ENCODE peak calls at places on chromosomes 11 and 22, in six cellular contexts. S is T-helper 1 cell, B is COR-L47, E is foreskin fibroblast, A is transverse colon, N is kidney epithelial cell. M is an unnamed sample.

GRCh38 chr11:10285148-10285802 is 8.7 kb downstream of the SBF2 start:
- DNase-seq in S (no peak), B (no peak), E (no peak), A (no peak), N (no peak), M (no peak)

GRCh38 chr11:59802639-59803176 is 7.9 kb downstream of the MRPL16 start:
- DNase-seq in S (peak; percentile 61), B (peak; percentile 34), E (peak; percentile 41), A (no peak), N (no peak), M (peak; percentile 42)

GRCh38 chr22:20994128-20994901 is 7.6 kb downstream of the THAP7 start:
- DNase-seq in S (no peak), B (no peak), E (no peak), A (no peak), N (no peak), M (no peak)

GRCh38 chr11:122882189-122882808 is at the start of gene JHY:
- DNase-seq in S (no peak), B (no peak), E (no peak), A (no peak), N (no peak), M (no peak)

GRCh38 chr11:68541983-68542382 is 81.4 kb downstream of the PPP6R3 start:
- DNase-seq in S (no peak), B (no peak), E (no peak), A (no peak), N (no peak), M (no peak)

GRCh38 chr11:109644158-109644557 is 222.2 kb downstream of the C11orf87 start:
- DNase-seq in S (no peak), B (peak; percentile 94), E (no peak), A (no peak), N (no peak), M (peak; percentile 38)

GRCh38 chr11:126113515-126113957 is 50.9 kb upstream of the CDON start:
- DNase-seq in S (no peak), B (peak; percentile 41), E (peak; percentile 95), A (peak; percentile 90), N (peak; percentile 91), M (no peak)

GRCh38 chr11:87265132-87265531 is 227.4 kb downstream of the TMEM135 start:
- DNase-seq in S (no peak), B (no peak), E (peak; percentile 19), A (no peak), N (no peak), M (no peak)

GRCh38 chr11:126585388-126586302 is 230.2 kb downstream of the ST3GAL4 start:
- DNase-seq in S (no peak), B (peak; percentile 87), E (peak; percentile 93), A (peak; percentile 22), N (peak; percentile 64), M (peak; percentile 85)

GRCh38 chr11:64802370-64803162 is 448 bp downstream of the MAP4K2 start:
- DNase-seq in S (peak; percentile 32), B (no peak), E (no peak), A (peak; percentile 32), N (no peak), M (no peak)

GRCh38 chr11:47545298-47545697 is 7.6 kb downstream of the CELF1 start:
- DNase-seq in S (no peak), B (no peak), E (no peak), A (no peak), N (no peak), M (no peak)

GRCh38 chr11:122981388-122982264 is at the start of gene BSX:
- DNase-seq in S (peak; percentile 23), B (no peak), E (peak; percentile 12), A (peak; percentile 12), N (no peak), M (no peak)

GRCh38 chr22:39690901-39691620 is 120.5 kb downstream of the CACNA1I start:
- DNase-seq in S (no peak), B (peak; percentile 37), E (no peak), A (no peak), N (no peak), M (no peak)

GRCh38 chr11:19872526-19873135 is 160.0 kb downstream of the NAV2 start:
- DNase-seq in S (no peak), B (peak; percentile 79), E (no peak), A (no peak), N (no peak), M (no peak)

GRCh38 chr11:68966894-68967780 is 13.6 kb downstream of the MRGPRD start:
- DNase-seq in S (no peak), B (no peak), E (no peak), A (no peak), N (no peak), M (no peak)

GRCh38 chr11:61728940-61729219 is 23.6 kb upstream of the MYRF start:
- DNase-seq in S (no peak), B (no peak), E (peak; percentile 37), A (no peak), N (peak; percentile 79), M (no peak)

GRCh38 chr11:68669301-68670090 is 14.8 kb upstream of the GAL start:
- DNase-seq in S (no peak), B (no peak), E (no peak), A (no peak), N (no peak), M (no peak)

GRCh38 chr22:41288245-41288946 is 2.4 kb upstream of the RANGAP1 start:
- DNase-seq in S (no peak), B (peak; percentile 26), E (peak; percentile 57), A (peak; percentile 35), N (peak; percentile 55), M (no peak)

GRCh38 chr11:92841719-92842118 is 127.7 kb upstream of the MTNR1B start:
- DNase-seq in S (no peak), B (no peak), E (no peak), A (no peak), N (no peak), M (no peak)

GRCh38 chr11:8253566-8253965 is 10.1 kb downstream of the LMO1 start:
- DNase-seq in S (no peak), B (no peak), E (no peak), A (no peak), N (no peak), M (no peak)